ENCODE peak calls at places on chromosomes 1 and 21, in five cellular contexts. J is AG04450, G is Calu3, U is coronary artery, R is GM10248. L is an unnamed sample.

GRCh38 chr1:72780212-72780611 is 497.9 kb upstream of the NEGR1 start:
- DNase-seq in U (no peak), G (no peak), J (no peak), R (no peak), L (no peak)

GRCh38 chr1:204377800-204378608 is 18.3 kb upstream of the PLEKHA6 start:
- DNase-seq in G (peak; percentile 80), R (peak; percentile 69), J (no peak), U (no peak), L (peak; percentile 68)

GRCh38 chr21:45543710-45544448 is 1.6 kb upstream of the SLC19A1 start:
- DNase-seq in U (peak; percentile 68), J (no peak), R (peak; percentile 28), G (no peak), L (no peak)

GRCh38 chr21:15004721-15005370 is 60.0 kb downstream of the NRIP1 start:
- DNase-seq in J (no peak), U (no peak), R (no peak), G (no peak), L (no peak)

GRCh38 chr1:187942986-187943385 is 1114.2 kb downstream of the PLA2G4A start:
- DNase-seq in G (no peak), R (no peak), J (no peak), U (no peak), L (no peak)

GRCh38 chr1:66176012-66176715 is 357.8 kb upstream of the SGIP1 start:
- DNase-seq in U (no peak), J (no peak), R (no peak), G (no peak), L (no peak)

GRCh38 chr1:58803858-58804257 is 20.0 kb upstream of the JUN start:
- DNase-seq in J (no peak), U (no peak), R (no peak), G (no peak), L (no peak)

GRCh38 chr1:109879881-109880525 is 30.6 kb upstream of the CSF1 start:
- DNase-seq in R (no peak), G (no peak), U (peak; percentile 53), J (no peak), L (no peak)

GRCh38 chr1:198756470-198756869 is 117.6 kb downstream of the PTPRC start:
- DNase-seq in R (no peak), G (no peak), U (no peak), J (no peak), L (no peak)

GRCh38 chr21:42400525-42400924 is 3.2 kb upstream of the UBASH3A start:
- DNase-seq in R (no peak), J (no peak), G (no peak), U (no peak), L (no peak)

GRCh38 chr1:56547977-56548376 is 31.4 kb downstream of the PLPP3 start:
- DNase-seq in U (no peak), G (peak; percentile 50), J (no peak), R (no peak), L (no peak)

GRCh38 chr1:12405325-12406217 is 175.7 kb downstream of the VPS13D start:
- DNase-seq in G (no peak), R (no peak), J (no peak), U (no peak), L (no peak)

GRCh38 chr1:48249868-48250267 is 27.4 kb downstream of the SLC5A9 start:
- DNase-seq in G (peak; percentile 17), J (no peak), R (no peak), U (no peak), L (no peak)

GRCh38 chr1:1544544-1544943 is 4.1 kb upstream of the TMEM240 start:
- DNase-seq in J (no peak), G (no peak), U (no peak), R (no peak), L (no peak)

GRCh38 chr1:43366179-43366578 is 1.6 kb downstream of the ELOVL1 start:
- DNase-seq in U (no peak), J (no peak), R (no peak), G (peak; percentile 85), L (no peak)

GRCh38 chr1:1610796-1611597 is 4.3 kb upstream of the MIB2 start:
- DNase-seq in U (no peak), R (no peak), J (no peak), G (no peak), L (no peak)

GRCh38 chr1:202836616-202837403 is 26.1 kb downstream of the PCAT6 start:
- DNase-seq in R (no peak), U (no peak), J (no peak), G (no peak), L (no peak)

GRCh38 chr21:43851593-43851992 is 13.4 kb upstream of the AGPAT3 start:
- DNase-seq in R (no peak), J (no peak), U (no peak), G (no peak), L (no peak)

GRCh38 chr1:76158126-76158525 is 83.6 kb downstream of the ST6GALNAC3 start:
- DNase-seq in R (no peak), U (no peak), J (no peak), G (no peak), L (no peak)

GRCh38 chr1:58975888-58976287 is 192.0 kb upstream of the JUN start:
- DNase-seq in J (no peak), R (no peak), G (no peak), U (no peak), L (no peak)

GRCh38 chr1:47659141-47659540 is 221.3 kb downstream of the FOXD2 start:
- DNase-seq in U (peak; percentile 36), J (no peak), G (no peak), R (no peak), L (no peak)

GRCh38 chr1:204670152-204670927 is 15.2 kb downstream of the LRRN2 start:
- DNase-seq in U (no peak), J (no peak), G (no peak), R (no peak), L (no peak)

GRCh38 chr1:100626397-100626796 is 88.5 kb downstream of the GPR88 start:
- DNase-seq in U (no peak), R (no peak), J (no peak), G (no peak), L (no peak)

GRCh38 chr1:242129103-242129502 is 130.2 kb upstream of the MAP1LC3C start:
- DNase-seq in U (no peak), G (no peak), J (no peak), R (peak; percentile 19), L (no peak)

GRCh38 chr1:245143849-245144248 is 10.9 kb upstream of the KIF26B start:
- DNase-seq in R (no peak), J (no peak), U (no peak), G (no peak), L (no peak)

GRCh38 chr1:183281039-183281438 is 95.0 kb downstream of the LAMC2 start:
- DNase-seq in R (no peak), U (peak; percentile 90), G (peak; percentile 9), J (no peak), L (no peak)
- TF ChIP-seq CTCF in R (no peak), U (no peak), G (no peak), J (no peak), L (no peak)

DNA sequence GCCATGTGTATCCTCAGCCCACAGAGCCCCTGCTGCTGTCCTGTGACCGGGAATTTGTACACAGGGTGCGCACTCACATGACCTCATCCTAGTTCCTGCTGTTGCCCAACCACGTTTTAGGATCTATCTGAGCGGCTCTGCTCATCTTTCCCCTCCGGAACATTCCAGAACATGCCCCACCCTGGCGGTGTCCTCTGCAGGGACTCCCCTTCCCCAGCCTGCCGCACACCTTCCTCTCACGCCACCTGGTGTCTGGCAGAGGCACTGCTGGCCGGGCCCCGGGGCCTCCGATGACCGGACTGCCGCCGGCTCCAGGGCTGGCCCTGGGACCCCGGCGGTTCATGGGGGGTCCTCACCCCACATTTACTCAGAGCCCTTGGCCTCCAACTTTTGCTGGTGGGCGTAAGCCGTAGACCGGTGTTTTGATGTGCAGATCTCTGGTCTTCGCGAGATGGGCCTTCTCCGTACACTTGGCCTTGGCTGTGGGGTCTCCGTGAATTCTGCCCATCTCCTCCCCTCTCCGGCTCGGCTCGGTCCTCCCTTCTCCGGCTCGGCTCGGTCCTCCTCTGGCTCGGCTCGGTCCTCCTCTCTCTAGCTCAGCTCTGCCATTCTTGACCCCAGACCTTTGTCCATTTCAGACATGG is 29.5 kb downstream of the ARHGEF16 start:
- DNase-seq in U (no peak), G (peak; percentile 63), J (no peak), R (peak; percentile 80), L (peak; percentile 79)
- TF ChIP-seq CTCF in U (peak; percentile 39), G (peak; percentile 75), J (peak; percentile 89), R (peak; percentile 76), L (peak; percentile 51)

GRCh38 chr1:21742578-21742977 is 40.4 kb downstream of the USP48 start:
- DNase-seq in G (no peak), U (no peak), J (peak; percentile 6), R (no peak), L (peak; percentile 14)
- TF ChIP-seq CTCF in G (no peak), U (no peak), J (no peak), R (no peak), L (no peak)

GRCh38 chr1:19153169-19153568 is 56.9 kb downstream of the UBR4 start:
- DNase-seq in G (no peak), J (no peak), U (no peak), R (no peak), L (no peak)
- TF ChIP-seq CTCF in G (no peak), J (peak; percentile 7), U (no peak), R (no peak), L (no peak)

DNA sequence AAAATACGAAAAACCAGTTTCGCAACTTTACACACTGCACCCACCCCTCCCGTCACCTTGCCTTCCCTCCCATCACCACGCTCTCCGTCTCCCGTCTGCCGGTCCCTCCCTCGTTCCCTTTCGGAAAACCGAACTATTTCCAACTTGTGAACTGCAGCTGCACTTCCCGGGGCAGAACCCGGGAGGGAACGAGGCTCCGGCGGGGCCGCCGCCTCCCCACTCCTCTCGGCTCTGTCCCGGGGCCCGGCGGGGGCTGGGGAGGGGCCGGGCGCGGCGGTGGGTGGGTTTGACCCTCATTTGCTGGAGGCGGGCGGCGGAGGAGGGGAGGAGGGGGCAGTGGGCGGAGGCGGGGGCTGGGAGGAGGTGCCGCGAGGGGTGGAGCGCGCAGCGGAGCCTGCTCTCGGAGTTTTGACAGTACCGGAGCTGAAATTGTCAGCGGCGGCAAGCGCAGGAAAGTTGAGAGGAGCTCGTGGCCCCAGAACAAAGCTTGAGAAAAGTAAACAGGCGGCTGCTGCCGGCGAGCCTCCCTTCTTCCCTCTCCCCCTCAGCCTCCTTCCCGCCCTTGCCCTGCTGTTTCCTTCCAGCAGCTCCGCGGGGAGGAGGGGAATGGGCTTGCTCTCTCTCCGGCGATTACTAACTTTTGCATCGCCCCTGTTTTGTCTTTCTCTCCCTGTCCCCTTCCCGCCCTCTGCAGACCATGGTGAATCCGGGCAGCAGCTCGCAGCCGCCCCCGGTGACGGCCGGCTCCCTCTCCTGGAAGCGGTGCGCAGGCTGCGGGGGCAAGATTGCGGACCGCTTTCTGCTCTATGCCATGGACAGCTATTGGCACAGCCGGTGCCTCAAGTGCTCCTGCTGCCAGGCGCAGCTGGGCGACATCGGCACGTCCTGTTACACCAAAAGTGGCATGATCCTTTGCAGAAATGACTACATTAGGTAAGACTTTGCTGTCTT is 2.9 kb downstream of the LMO4 start:
- DNase-seq in U (peak; percentile 87), J (peak; percentile 38), G (peak; percentile 81), R (peak; percentile 67), L (peak; percentile 81)
- TF ChIP-seq CTCF in U (no peak), J (peak; percentile 33), G (no peak), R (no peak), L (no peak)

GRCh38 chr21:28663111-28663693 is 329.5 kb downstream of the LTN1 start:
- DNase-seq in U (no peak), G (no peak), R (no peak), J (no peak), L (no peak)
- TF ChIP-seq CTCF in U (no peak), G (no peak), R (no peak), J (no peak), L (no peak)